ENCODE peak calls at places on chromosomes 12 and 14, in six cellular contexts. V is breast epithelium, O is adrenal gland, R is suprapubic skin, J is A549, K is IMR-90. H is an unnamed sample. For H3K9me3 and H3K4me1, the result is how much of the 10 kb centered on the place peaks cover.

GRCh38 chr12:115456946-115457689 is 773.1 kb upstream of the TBX3 start:
- DNase-seq in V (no peak), O (no peak), R (no peak), J (peak), K (no peak), H (no peak)

GRCh38 chr12:30839643-30840190 is 85.0 kb upstream of the CAPRIN2 start:
- DNase-seq in V (no peak), O (no peak), R (peak), J (no peak), K (no peak), H (no peak)

GRCh38 chr12:85413266-85413665 is 133.2 kb downstream of the ALX1 start:
- DNase-seq in V (no peak), O (no peak), R (no peak), J (no peak), K (no peak), H (no peak)

GRCh38 chr12:120581998-120582397 is 796 bp upstream of the POP5 start:
- DNase-seq in V (no peak), O (no peak), R (no peak), J (no peak), K (peak), H (no peak)

GRCh38 chr12:123762715-123763052 is 583 bp downstream of the DNAH10 start:
- DNase-seq in V (no peak), O (no peak), R (no peak), J (no peak), K (no peak), H (no peak)

GRCh38 chr14:48614003-48614402 is 938.6 kb upstream of the MDGA2 start:
- DNase-seq in V (no peak), O (no peak), R (no peak), J (no peak), K (peak), H (no peak)

GRCh38 chr14:49641697-49642129 is 6.7 kb upstream of the DNAAF2 start:
- DNase-seq in V (no peak), O (no peak), R (no peak), J (no peak), K (peak), H (no peak)

GRCh38 chr14:43479751-43480150 is 1027.3 kb downstream of the FSCB start:
- DNase-seq in V (no peak), O (no peak), R (no peak), J (no peak), K (no peak), H (no peak)

GRCh38 chr12:52873832-52874572 is 25.2 kb upstream of the KRT78 start:
- DNase-seq in V (peak), O (peak), R (peak), J (peak), K (peak), H (no peak)

DNA sequence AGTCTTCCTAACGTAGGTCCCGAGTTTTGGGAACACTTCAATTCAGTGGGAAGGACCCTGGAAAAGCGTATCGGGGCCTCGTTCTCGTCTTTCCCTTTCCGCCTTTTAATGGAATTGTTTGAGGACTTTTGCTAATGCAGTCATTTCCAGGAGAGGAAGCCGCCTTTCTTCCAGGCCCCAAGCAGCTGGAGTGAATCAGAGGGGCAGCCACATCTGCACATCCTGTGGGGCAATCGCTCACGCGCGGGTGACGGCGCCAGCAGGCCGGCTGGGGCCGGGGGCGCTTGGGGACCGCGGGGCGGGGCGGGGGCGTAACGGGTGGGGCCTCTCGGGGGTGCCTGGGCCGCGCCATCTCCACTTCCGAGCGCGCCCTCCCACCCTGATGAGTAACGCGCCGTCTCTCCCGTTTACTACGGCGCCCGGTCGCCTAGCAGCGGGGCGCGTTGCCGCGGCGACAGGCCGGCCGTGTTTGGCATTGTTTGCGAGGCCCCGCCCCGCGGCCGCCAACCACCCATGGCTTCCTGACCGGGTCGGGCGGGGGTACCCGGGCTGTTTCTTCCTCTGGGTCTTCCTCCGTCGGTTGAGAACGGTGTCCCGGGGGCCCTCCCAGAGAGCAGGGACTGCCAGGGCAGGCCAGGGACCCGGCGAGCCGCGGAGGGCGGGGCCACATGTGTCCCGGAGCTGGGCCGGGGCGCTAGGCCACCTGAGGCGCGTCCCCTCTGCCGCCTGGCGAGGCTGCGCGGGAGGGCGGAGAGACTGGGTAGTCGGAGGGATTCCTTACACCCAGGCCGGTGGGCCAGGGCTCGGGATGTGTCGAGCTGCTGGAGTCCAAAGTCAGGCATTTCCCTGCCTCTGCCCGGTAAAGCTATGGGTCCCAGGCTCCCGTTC is 2.3 kb downstream of the GSG1 start:
- DNase-seq in V (peak), O (peak), R (peak), J (peak), K (peak), H (peak)
- TF ChIP-seq POLR2A in V (peak), O (peak), R (peak), J (peak), K (peak), H (no peak)

GRCh38 chr14:33404054-33404453 is 465.4 kb downstream of the NPAS3 start:
- DNase-seq in V (no peak), O (no peak), R (no peak), J (no peak), K (peak), H (no peak)
- H3K9me3 ChIP-seq in V (under half), O (under half), R (under half), J (under half), K (under half), H (under half)

DNA sequence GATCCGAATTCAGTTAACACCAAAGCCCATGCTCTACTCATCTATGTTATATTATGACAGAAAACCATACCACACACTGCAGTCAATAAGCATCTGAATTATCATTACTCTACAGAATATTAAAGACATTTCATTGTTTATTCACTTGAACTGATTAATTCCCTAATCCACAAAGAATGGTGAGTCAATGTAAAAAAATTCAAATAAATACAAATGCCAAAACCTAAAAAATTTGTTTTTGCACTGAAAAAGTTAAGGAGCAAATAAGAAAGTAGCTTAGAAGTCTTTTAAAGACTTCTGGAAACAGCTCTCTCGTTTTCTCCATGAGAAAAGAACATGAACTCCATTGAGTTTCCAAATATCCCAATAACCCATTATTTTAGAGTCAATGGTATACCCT is 13.6 kb downstream of the NID2 start:
- DNase-seq in V (no peak), O (no peak), R (no peak), J (no peak), K (peak), H (no peak)
- H3K4me1 ChIP-seq in V (under half), O (under half), R (under half), J (under half), K (under half), H (under half)

GRCh38 chr12:7872565-7873304 is at the start of gene SLC2A14:
- DNase-seq in V (no peak), O (no peak), R (no peak), J (no peak), K (no peak), H (no peak)
- TF ChIP-seq POLR2A in V (no peak), O (no peak), R (no peak), J (no peak), K (no peak), H (no peak)

H was measured in esophagus squamous epithelium.